ENCODE peak calls at places on chromosome 12, in nine cellular contexts. S is mucosa of descending colon; Z is ovary; V is pons; R is DMS153; Q is amniotic epithelial cell; C is NCI-H510A; T is stimulated activated CD8-positive, alpha-beta memory T cell treated with anti-CD3 and anti-CD28 coated beads, Interleukin-7, amount 100 ng/mL, for 4 hours; F is nephron progenitor cell. Y is an unnamed sample.

GRCh38 chr12:84624601-84625000 is 288.0 kb downstream of the SLC6A15 start:
- DNase-seq in F (no peak), V (no peak), C (no peak), Q (no peak), Z (no peak), R (no peak), T (no peak), S (no peak), Y (no peak)

GRCh38 chr12:83889745-83890144 is 1022.9 kb downstream of the SLC6A15 start:
- DNase-seq in R (no peak), Z (no peak), S (no peak), C (no peak), Q (peak), T (no peak), F (no peak), V (no peak), Y (no peak)

GRCh38 chr12:63052696-63053095 is 98.3 kb downstream of the AVPR1A start:
- DNase-seq in V (no peak), C (no peak), F (no peak), R (no peak), Z (no peak), T (no peak), Q (no peak), S (no peak), Y (no peak)

GRCh38 chr12:46585854-46586621 is 213.5 kb upstream of the SLC38A2 start:
- DNase-seq in C (peak), Z (no peak), F (peak), R (peak), Q (peak), V (no peak), S (peak), T (peak), Y (no peak)

GRCh38 chr12:60174914-60175313 is 579.1 kb downstream of the SLC16A7 start:
- DNase-seq in V (no peak), F (no peak), Z (no peak), R (no peak), S (no peak), Q (no peak), T (no peak), C (no peak), Y (no peak)

GRCh38 chr12:30457621-30458289 is 237.9 kb downstream of the IPO8 start:
- DNase-seq in F (no peak), C (no peak), R (peak), S (no peak), V (peak), Z (no peak), T (no peak), Q (peak), Y (no peak)

GRCh38 chr12:94277426-94278000 is 129.1 kb downstream of the PLXNC1 start:
- DNase-seq in F (no peak), V (peak), Q (peak), T (no peak), S (no peak), C (no peak), R (no peak), Z (no peak), Y (no peak)

GRCh38 chr12:51205350-51205749 is 12.5 kb downstream of the POU6F1 start:
- DNase-seq in F (no peak), C (no peak), Q (no peak), S (no peak), R (no peak), V (peak), Z (no peak), T (no peak), Y (no peak)

GRCh38 chr12:27576667-27577347 is 52.8 kb downstream of the PPFIBP1 start:
- DNase-seq in Q (no peak), F (no peak), R (no peak), C (no peak), T (no peak), S (no peak), Z (no peak), V (no peak), Y (no peak)

GRCh38 chr12:31591308-31591901 is 469 bp upstream of the DENND5B start:
- DNase-seq in C (no peak), T (no peak), Z (no peak), V (peak), F (peak), Q (peak), R (no peak), S (no peak), Y (no peak)

GRCh38 chr12:39892146-39892545 is 213.7 kb downstream of the SLC2A13 start:
- DNase-seq in C (no peak), Z (no peak), T (no peak), Q (no peak), S (no peak), F (peak), R (peak), V (no peak), Y (no peak)

GRCh38 chr12:52238206-52238840 is 5.3 kb downstream of the KRT7 start:
- DNase-seq in R (no peak), S (no peak), T (no peak), F (no peak), Q (peak), V (no peak), C (no peak), Z (no peak), Y (no peak)

GRCh38 chr12:52633383-52633782 is 15.0 kb upstream of the KRT73 start:
- DNase-seq in S (no peak), Q (no peak), Z (no peak), V (no peak), T (no peak), R (no peak), F (no peak), C (peak), Y (no peak)

GRCh38 chr12:54993181-54993835 is 8.7 kb upstream of the TESPA1 start:
- DNase-seq in V (peak), S (no peak), Z (peak), Q (peak), C (peak), F (peak), T (peak), R (peak), Y (no peak)

GRCh38 chr12:58316926-58317325 is 375.6 kb downstream of the ATP23 start:
- DNase-seq in C (no peak), F (no peak), Z (no peak), T (no peak), S (no peak), V (no peak), Q (no peak), R (no peak), Y (no peak)

GRCh38 chr12:42915426-42915825 is 325.9 kb upstream of the PRICKLE1 start:
- DNase-seq in V (no peak), R (no peak), C (no peak), S (no peak), Q (no peak), T (no peak), F (no peak), Z (no peak), Y (no peak)

GRCh38 chr12:131015581-131016337 is 62.1 kb downstream of the ADGRD1 start:
- DNase-seq in R (no peak), S (no peak), T (no peak), C (no peak), Z (no peak), V (no peak), Q (no peak), F (no peak), Y (no peak)

GRCh38 chr12:46209914-46210834 is 58.7 kb downstream of the SLC38A1 start:
- DNase-seq in V (no peak), Z (no peak), Q (peak), S (peak), T (peak), F (no peak), R (peak), C (peak), Y (no peak)

GRCh38 chr12:62861586-62861985 is 73.4 kb downstream of the PPM1H start:
- DNase-seq in C (no peak), T (no peak), S (no peak), V (peak), Q (no peak), R (no peak), F (no peak), Z (no peak), Y (no peak)

GRCh38 chr12:121288941-121289340 is 7.6 kb downstream of the CAMKK2 start:
- DNase-seq in F (no peak), T (no peak), S (no peak), V (no peak), C (no peak), Z (peak), R (no peak), Q (no peak), Y (no peak)

GRCh38 chr12:30622509-30622908 is 73.2 kb downstream of the IPO8 start:
- DNase-seq in F (no peak), Z (no peak), S (no peak), T (no peak), V (no peak), R (no peak), C (no peak), Q (peak), Y (peak)

GRCh38 chr12:55957106-55957859 is 8.6 kb downstream of the PMEL start:
- DNase-seq in S (peak), Z (no peak), T (no peak), R (no peak), F (no peak), V (no peak), C (no peak), Q (no peak), Y (no peak)

GRCh38 chr12:104588048-104588942 is 131.5 kb downstream of the CHST11 start:
- DNase-seq in V (no peak), T (no peak), Z (no peak), C (no peak), S (no peak), F (peak), Q (no peak), R (no peak), Y (no peak)

GRCh38 chr12:126905752-126906151 is 1361.2 kb upstream of the TMEM132C start:
- DNase-seq in Z (no peak), S (no peak), T (no peak), Q (no peak), V (no peak), F (no peak), R (no peak), C (no peak), Y (no peak)

GRCh38 chr12:124297389-124297788 is 2.5 kb downstream of the RFLNA start:
- DNase-seq in C (no peak), S (peak), F (no peak), V (no peak), Z (no peak), T (no peak), Q (no peak), R (no peak), Y (no peak)

GRCh38 chr12:19546611-19547162 is 107.4 kb downstream of the AEBP2 start:
- DNase-seq in Q (no peak), C (no peak), R (no peak), Z (no peak), V (peak), F (no peak), S (no peak), T (no peak), Y (no peak)

GRCh38 chr12:4910502-4911315 is 1.0 kb downstream of the KCNA1 start:
- DNase-seq in C (no peak), F (peak), R (no peak), V (no peak), Q (no peak), Z (no peak), S (no peak), T (no peak), Y (no peak)

GRCh38 chr12:18250313-18250916 is 10.9 kb upstream of the PIK3C2G start:
- DNase-seq in Z (peak), T (no peak), R (peak), C (peak), V (peak), F (peak), Q (peak), S (no peak), Y (no peak)

GRCh38 chr12:90801776-90802175 is 153.2 kb downstream of the CCER1 start:
- DNase-seq in C (no peak), Q (peak), R (no peak), Z (no peak), T (no peak), F (no peak), V (no peak), S (no peak), Y (no peak)

GRCh38 chr12:14886271-14886670 is 617 bp upstream of the MGP start:
- DNase-seq in C (peak), T (no peak), Q (no peak), Z (no peak), R (peak), V (no peak), F (no peak), S (no peak), Y (no peak)

GRCh38 chr12:47741340-47741703 is 16.0 kb upstream of the ENDOU start:
- DNase-seq in F (no peak), R (peak), S (peak), C (peak), T (peak), V (peak), Q (no peak), Z (peak), Y (no peak)

GRCh38 chr12:6824962-6825381 is 3.2 kb upstream of the P3H3 start:
- DNase-seq in T (no peak), Q (peak), S (peak), V (no peak), F (no peak), Z (no peak), R (no peak), C (no peak), Y (no peak)

GRCh38 chr12:11836282-11836963 is 186.9 kb downstream of the ETV6 start:
- DNase-seq in S (peak), T (peak), Q (no peak), F (no peak), V (peak), R (no peak), C (peak), Z (no peak), Y (peak)

GRCh38 chr12:13289644-13290285 is 93.2 kb downstream of the EMP1 start:
- DNase-seq in V (no peak), F (no peak), R (no peak), Z (no peak), S (no peak), T (no peak), C (no peak), Q (no peak), Y (no peak)

GRCh38 chr12:16189849-16190248 is 87.6 kb downstream of the SLC15A5 start:
- DNase-seq in V (peak), Z (no peak), S (no peak), F (no peak), C (peak), Q (peak), T (no peak), R (peak), Y (no peak)

GRCh38 chr12:5922500-5922899 is 22.6 kb downstream of the ANO2 start:
- DNase-seq in Z (no peak), R (no peak), V (no peak), T (no peak), C (no peak), S (no peak), Q (no peak), F (no peak), Y (no peak)

GRCh38 chr12:120901818-120902217 is 2.3 kb downstream of the SPPL3 start:
- DNase-seq in C (no peak), T (no peak), S (no peak), V (no peak), F (no peak), Z (no peak), R (no peak), Q (no peak), Y (no peak)

GRCh38 chr12:91870872-91871707 is 274.6 kb downstream of the BTG1 start:
- DNase-seq in V (no peak), Q (no peak), R (peak), C (peak), F (no peak), S (no peak), Z (no peak), T (no peak), Y (no peak)